ENCODE peak calls at places on chromosomes 2 and 18, in ten cellular contexts. Z, A, N, H, K, S, T, L, G and E are unnamed samples.

GRCh38 chr18:32441536-32441935 is 29.1 kb downstream of the GAREM1 start:
- DNase-seq in Z (no peak), A (no peak), N (no peak), H (no peak), K (no peak), S (no peak), T (no peak), L (no peak), G (no peak), E (no peak)

GRCh38 chr2:65231892-65232477 is 4.4 kb downstream of the ACTR2 start:
- DNase-seq in Z (no peak), A (no peak), N (no peak), H (no peak), K (no peak), S (no peak), T (peak; percentile 76), L (no peak), G (no peak), E (no peak)

GRCh38 chr2:21358971-21359370 is 235.2 kb downstream of the TDRD15 start:
- DNase-seq in Z (no peak), A (no peak), N (no peak), H (no peak), K (no peak), S (no peak), T (no peak), L (no peak), G (no peak), E (no peak)

GRCh38 chr2:215693269-215693998 is 257.6 kb upstream of the FN1 start:
- DNase-seq in Z (no peak), A (no peak), N (peak; percentile 45), H (peak; percentile 8), K (no peak), S (no peak), T (peak; percentile 75), L (no peak), G (no peak), E (no peak)

GRCh38 chr2:36672199-36672598 is 24.3 kb upstream of the VIT start:
- DNase-seq in Z (no peak), A (no peak), N (peak; percentile 69), H (peak; percentile 12), K (peak; percentile 62), S (no peak), T (peak; percentile 25), L (peak; percentile 42), G (no peak), E (no peak)

GRCh38 chr2:45067859-45068642 is 58.8 kb upstream of the SIX2 start:
- DNase-seq in Z (no peak), A (no peak), N (no peak), H (no peak), K (peak; percentile 63), S (no peak), T (no peak), L (peak; percentile 38), G (peak; percentile 19), E (no peak)

GRCh38 chr2:235494716-235495372 is 1.0 kb downstream of the AGAP1 start:
- DNase-seq in Z (no peak), A (peak; percentile 29), N (peak; percentile 50), H (peak; percentile 51), K (peak; percentile 70), S (peak; percentile 60), T (peak; percentile 32), L (peak; percentile 47), G (peak; percentile 44), E (no peak)

GRCh38 chr2:180571559-180571958 is 408.8 kb upstream of the UBE2E3 start:
- DNase-seq in Z (no peak), A (no peak), N (no peak), H (no peak), K (no peak), S (no peak), T (peak; percentile 34), L (no peak), G (no peak), E (no peak)

GRCh38 chr2:32118055-32118454 is 47.6 kb upstream of the SLC30A6 start:
- DNase-seq in Z (no peak), A (no peak), N (no peak), H (no peak), K (no peak), S (no peak), T (no peak), L (no peak), G (no peak), E (no peak)
- TF ChIP-seq CTCF in Z (no peak), A (no peak), N (no peak), H (no peak), K (no peak), S (no peak), T (no peak), L (no peak), G (no peak), E (no peak)

GRCh38 chr2:62089658-62090057 is 106.3 kb upstream of the B3GNT2 start:
- DNase-seq in Z (no peak), A (no peak), N (no peak), H (no peak), K (no peak), S (no peak), T (no peak), L (no peak), G (no peak), E (no peak)

DNA sequence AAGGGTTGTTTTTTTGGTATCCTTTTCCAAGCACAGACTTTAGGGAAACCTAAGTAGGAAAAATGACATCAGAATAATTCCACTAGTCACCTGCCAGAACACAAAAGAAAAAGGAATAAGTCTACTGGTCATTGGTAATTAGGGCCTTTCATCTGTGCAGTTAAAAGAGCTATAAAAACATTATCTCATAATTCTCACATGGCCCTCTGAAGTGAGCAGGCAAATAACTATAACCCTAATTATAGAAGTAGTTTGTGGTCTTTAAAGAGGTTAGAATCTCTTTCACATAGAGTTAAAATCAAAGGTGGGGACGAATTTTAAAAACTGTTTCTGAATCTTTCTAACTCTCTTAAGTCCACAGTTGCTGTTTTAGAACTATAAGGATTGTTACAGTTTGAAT is 111.1 kb upstream of the B3GNT2 start:
- DNase-seq in Z (no peak), A (no peak), N (no peak), H (no peak), K (no peak), S (no peak), T (no peak), L (no peak), G (no peak), E (no peak)
- TF ChIP-seq CTCF in Z (no peak), A (no peak), N (no peak), H (no peak), K (no peak), S (no peak), T (no peak), L (no peak), G (no peak), E (no peak)

GRCh38 chr18:35030234-35030989 is 10.8 kb upstream of the MAPRE2 start:
- DNase-seq in Z (no peak), A (no peak), N (no peak), H (no peak), K (no peak), S (no peak), T (no peak), L (no peak), G (no peak), E (no peak)
- TF ChIP-seq CTCF in Z (no peak), A (no peak), N (no peak), H (no peak), K (no peak), S (no peak), T (no peak), L (no peak), G (no peak), E (no peak)

GRCh38 chr2:229910147-229910831 is 11.5 kb downstream of the TRIP12 start:
- DNase-seq in Z (no peak), A (no peak), N (no peak), H (no peak), K (no peak), S (no peak), T (no peak), L (peak; percentile 9), G (no peak), E (no peak)
- TF ChIP-seq CTCF in Z (no peak), A (no peak), N (no peak), H (no peak), K (no peak), S (no peak), T (no peak), L (no peak), G (no peak), E (no peak)

GRCh38 chr2:61952291-61952690 is 46.8 kb downstream of the COMMD1 start:
- DNase-seq in Z (no peak), A (no peak), N (no peak), H (no peak), K (no peak), S (no peak), T (no peak), L (no peak), G (no peak), E (no peak)

GRCh38 chr2:61950571-61951315 is 45.3 kb downstream of the COMMD1 start:
- DNase-seq in Z (no peak), A (no peak), N (no peak), H (no peak), K (no peak), S (no peak), T (no peak), L (no peak), G (no peak), E (no peak)

GRCh38 chr2:61950133-61950560 is 44.7 kb downstream of the COMMD1 start:
- DNase-seq in Z (no peak), A (no peak), N (no peak), H (no peak), K (no peak), S (no peak), T (no peak), L (no peak), G (no peak), E (no peak)

GRCh38 chr2:61949458-61950107 is 44.1 kb downstream of the COMMD1 start:
- DNase-seq in Z (no peak), A (no peak), N (no peak), H (peak; percentile 2), K (no peak), S (peak; percentile 13), T (peak; percentile 26), L (peak; percentile 10), G (no peak), E (no peak)

GRCh38 chr2:61951876-61952275 is 46.4 kb downstream of the COMMD1 start:
- DNase-seq in Z (no peak), A (no peak), N (no peak), H (no peak), K (no peak), S (no peak), T (no peak), L (no peak), G (no peak), E (no peak)
- TF ChIP-seq CTCF in Z (no peak), A (no peak), N (no peak), H (no peak), K (no peak), S (no peak), T (no peak), L (no peak), G (no peak), E (no peak)